ENCODE peak calls at places on chromosome 17, in eight cellular contexts. H, U, M, N, V, W, S and D are unnamed samples.

GRCh38 chr17:38604479-38605229 is 1.1 kb downstream of the SRCIN1 start:
- DNase-seq in N (no peak), U (peak), M (no peak), V (no peak), H (peak), S (no peak), W (no peak), D (peak)

GRCh38 chr17:69031839-69032238 is 28.9 kb downstream of the ABCA9 start:
- DNase-seq in W (no peak), H (no peak), V (no peak), M (no peak), U (no peak), S (no peak), N (no peak), D (no peak)

GRCh38 chr17:64425191-64425590 is 23.7 kb upstream of the MILR1 start:
- DNase-seq in V (no peak), N (no peak), H (no peak), W (no peak), U (no peak), S (no peak), M (no peak), D (no peak)

GRCh38 chr17:45302649-45303173 is 14.1 kb downstream of the MAP3K14 start:
- DNase-seq in U (no peak), W (no peak), M (peak), V (no peak), N (peak), H (no peak), S (no peak), D (no peak)

GRCh38 chr17:1813088-1813487 is 16.6 kb downstream of the SMYD4 start:
- DNase-seq in H (no peak), U (no peak), S (no peak), N (no peak), M (no peak), V (no peak), W (no peak), D (no peak)

GRCh38 chr17:64244165-64244564 is 18.9 kb downstream of the TEX2 start:
- DNase-seq in N (no peak), U (no peak), S (no peak), M (peak), V (no peak), H (no peak), W (no peak), D (no peak)

GRCh38 chr17:71302721-71303549 is 817.9 kb upstream of the SOX9 start:
- DNase-seq in S (no peak), V (no peak), H (no peak), N (no peak), M (peak), U (no peak), W (no peak), D (no peak)

GRCh38 chr17:50290074-50290702 is 15.9 kb downstream of the TMEM92 start:
- DNase-seq in N (peak), W (no peak), V (no peak), M (peak), U (peak), S (peak), H (no peak), D (no peak)

GRCh38 chr17:47739150-47739549 is 6.1 kb downstream of the TBX21 start:
- DNase-seq in S (no peak), U (no peak), V (no peak), M (no peak), W (no peak), H (no peak), N (no peak), D (no peak)

GRCh38 chr17:78974635-78975591 is 4.8 kb downstream of the LGALS3BP start:
- DNase-seq in H (peak), U (peak), M (peak), W (peak), N (peak), S (peak), V (no peak), D (peak)

GRCh38 chr17:38578641-38579480 is 26.9 kb downstream of the SRCIN1 start:
- DNase-seq in M (no peak), V (no peak), H (no peak), N (no peak), U (no peak), W (no peak), S (no peak), D (no peak)

GRCh38 chr17:35046740-35047283 is 16.7 kb downstream of the RFFL start:
- DNase-seq in V (peak), U (no peak), W (peak), S (peak), N (peak), M (no peak), H (no peak), D (no peak)

GRCh38 chr17:81904600-81905423 is 2.8 kb downstream of the NPB start:
- DNase-seq in V (no peak), S (no peak), U (no peak), M (no peak), W (no peak), H (no peak), N (no peak), D (no peak)

GRCh38 chr17:861364-861763 is 79.2 kb downstream of the MRM3 start:
- DNase-seq in N (no peak), W (no peak), U (no peak), S (no peak), M (no peak), H (no peak), V (no peak), D (no peak)

GRCh38 chr17:39769974-39770587 is 32.3 kb downstream of the GRB7 start:
- DNase-seq in N (peak), M (peak), H (peak), U (peak), S (no peak), W (no peak), V (peak), D (no peak)

GRCh38 chr17:59492091-59492451 is 73.3 kb upstream of the DHX40 start:
- DNase-seq in V (no peak), U (peak), S (no peak), M (no peak), W (no peak), N (no peak), H (no peak), D (no peak)

GRCh38 chr17:63425478-63425877 is 20.6 kb downstream of the CYB561 start:
- DNase-seq in N (peak), U (peak), W (peak), M (peak), V (peak), H (no peak), S (peak), D (peak)

GRCh38 chr17:40678902-40679522 is 14.0 kb upstream of the KRT222 start:
- DNase-seq in V (no peak), M (no peak), N (no peak), U (peak), S (no peak), W (no peak), H (no peak), D (no peak)

GRCh38 chr17:74245145-74245817 is 28.8 kb upstream of the DNAI2 start:
- DNase-seq in N (peak), V (no peak), M (no peak), S (no peak), H (peak), W (no peak), U (no peak), D (no peak)

GRCh38 chr17:59365383-59365981 is 34.0 kb downstream of the YPEL2 start:
- DNase-seq in U (no peak), N (no peak), M (no peak), V (no peak), H (no peak), W (no peak), S (no peak), D (no peak)

GRCh38 chr17:2103456-2103855 is 48.6 kb downstream of the HIC1 start:
- DNase-seq in N (no peak), W (no peak), H (no peak), V (no peak), S (no peak), M (no peak), U (no peak), D (no peak)

GRCh38 chr17:36818134-36818825 is 119.0 kb upstream of the LHX1 start:
- DNase-seq in W (no peak), U (no peak), S (no peak), H (no peak), V (no peak), N (no peak), M (no peak), D (no peak)

GRCh38 chr17:3222505-3222904 is 15.0 kb downstream of the OR1A1 start:
- DNase-seq in W (no peak), H (no peak), N (no peak), U (no peak), V (no peak), S (no peak), M (no peak), D (no peak)

GRCh38 chr17:27878776-27879562 is 14.2 kb downstream of the LYRM9 start:
- DNase-seq in W (no peak), U (no peak), H (no peak), N (no peak), V (peak), S (no peak), M (no peak), D (no peak)

GRCh38 chr17:62562656-62563055 is 64.8 kb upstream of the MRC2 start:
- DNase-seq in V (no peak), H (no peak), N (peak), S (no peak), W (no peak), M (peak), U (no peak), D (peak)